ENCODE peak calls at places on chromosomes 7 and 10, in seven cellular contexts. One of them, this sample, is unnamed.

GRCh38 chr7:106657085-106657991 is 3.6 kb downstream of the CCDC71L start:
- DNase-seq in dorsolateral prefrontal cortex: no peak
- DNase-seq in suprapubic skin: no peak
- DNase-seq in kidney: no peak
- DNase-seq in WTC11: no peak
- DNase-seq in Peyer's patch: no peak
- DNase-seq in BE2C: no peak
- DNase-seq in this sample: no peak

GRCh38 chr10:94456942-94457341 is 54.6 kb downstream of the TBC1D12 start:
- DNase-seq in dorsolateral prefrontal cortex: no peak
- DNase-seq in suprapubic skin: no peak
- DNase-seq in kidney: no peak
- DNase-seq in WTC11: no peak
- DNase-seq in Peyer's patch: no peak
- DNase-seq in BE2C: no peak
- DNase-seq in this sample: no peak

GRCh38 chr10:12934777-12935176 is 66.7 kb downstream of the CCDC3 start:
- DNase-seq in dorsolateral prefrontal cortex: no peak
- DNase-seq in suprapubic skin: no peak
- DNase-seq in kidney: no peak
- DNase-seq in WTC11: no peak
- DNase-seq in Peyer's patch: no peak
- DNase-seq in BE2C: no peak
- DNase-seq in this sample: no peak

GRCh38 chr10:28991738-28992270 is 297.1 kb upstream of the LYZL1 start:
- DNase-seq in dorsolateral prefrontal cortex: no peak
- DNase-seq in suprapubic skin: no peak
- DNase-seq in kidney: no peak
- DNase-seq in WTC11: peak; percentile 79
- DNase-seq in Peyer's patch: peak; percentile 61
- DNase-seq in BE2C: peak; percentile 67
- DNase-seq in this sample: no peak

GRCh38 chr7:140417456-140418155 is 13.7 kb downstream of the RAB19 start:
- DNase-seq in dorsolateral prefrontal cortex: no peak
- DNase-seq in suprapubic skin: no peak
- DNase-seq in kidney: no peak
- DNase-seq in WTC11: no peak
- DNase-seq in Peyer's patch: no peak
- DNase-seq in BE2C: no peak
- DNase-seq in this sample: no peak

GRCh38 chr7:138822867-138823535 is 25.0 kb upstream of the ATP6V0A4 start:
- DNase-seq in dorsolateral prefrontal cortex: no peak
- DNase-seq in suprapubic skin: no peak
- DNase-seq in kidney: no peak
- DNase-seq in WTC11: no peak
- DNase-seq in Peyer's patch: no peak
- DNase-seq in BE2C: no peak
- DNase-seq in this sample: no peak

GRCh38 chr10:84352251-84352842 is 24.0 kb downstream of the CCSER2 start:
- DNase-seq in dorsolateral prefrontal cortex: peak; percentile 54
- DNase-seq in suprapubic skin: no peak
- DNase-seq in kidney: no peak
- DNase-seq in WTC11: peak; percentile 82
- DNase-seq in Peyer's patch: peak; percentile 83
- DNase-seq in BE2C: peak; percentile 59
- DNase-seq in this sample: no peak

GRCh38 chr7:66837007-66837406 is 84.0 kb upstream of the TMEM248 start:
- DNase-seq in dorsolateral prefrontal cortex: no peak
- DNase-seq in suprapubic skin: no peak
- DNase-seq in kidney: no peak
- DNase-seq in WTC11: peak; percentile 82
- DNase-seq in Peyer's patch: peak; percentile 64
- DNase-seq in BE2C: peak; percentile 38
- DNase-seq in this sample: no peak

GRCh38 chr7:28984631-28985030 is 26.5 kb upstream of the TRIL start:
- DNase-seq in dorsolateral prefrontal cortex: peak; percentile 61
- DNase-seq in suprapubic skin: no peak
- DNase-seq in kidney: no peak
- DNase-seq in WTC11: no peak
- DNase-seq in Peyer's patch: peak; percentile 51
- DNase-seq in BE2C: peak; percentile 24
- DNase-seq in this sample: no peak

GRCh38 chr7:106568680-106569499 is 92.1 kb downstream of the CCDC71L start:
- DNase-seq in dorsolateral prefrontal cortex: no peak
- DNase-seq in suprapubic skin: peak; percentile 67
- DNase-seq in kidney: no peak
- DNase-seq in WTC11: peak; percentile 24
- DNase-seq in Peyer's patch: no peak
- DNase-seq in BE2C: peak; percentile 87
- DNase-seq in this sample: no peak

GRCh38 chr7:155643804-155644177 is 670 bp upstream of the RBM33 start:
- DNase-seq in dorsolateral prefrontal cortex: peak; percentile 48
- DNase-seq in suprapubic skin: peak; percentile 64
- DNase-seq in kidney: no peak
- DNase-seq in WTC11: no peak
- DNase-seq in Peyer's patch: no peak
- DNase-seq in BE2C: no peak
- DNase-seq in this sample: no peak

GRCh38 chr7:139811106-139811505 is 18.0 kb upstream of the TBXAS1 start:
- DNase-seq in dorsolateral prefrontal cortex: no peak
- DNase-seq in suprapubic skin: no peak
- DNase-seq in kidney: no peak
- DNase-seq in WTC11: no peak
- DNase-seq in Peyer's patch: no peak
- DNase-seq in BE2C: no peak
- DNase-seq in this sample: no peak

GRCh38 chr7:129951076-129952011 is 1.4 kb downstream of the UBE2H start:
- DNase-seq in dorsolateral prefrontal cortex: no peak
- DNase-seq in suprapubic skin: peak; percentile 60
- DNase-seq in kidney: peak; percentile 45
- DNase-seq in WTC11: no peak
- DNase-seq in Peyer's patch: peak; percentile 57
- DNase-seq in BE2C: peak; percentile 18
- DNase-seq in this sample: no peak

GRCh38 chr7:112470194-112470593 is 10.6 kb upstream of the LSMEM1 start:
- DNase-seq in dorsolateral prefrontal cortex: no peak
- DNase-seq in suprapubic skin: no peak
- DNase-seq in kidney: no peak
- DNase-seq in WTC11: no peak
- DNase-seq in Peyer's patch: no peak
- DNase-seq in BE2C: no peak
- DNase-seq in this sample: no peak

GRCh38 chr10:95841711-95842498 is 65.9 kb upstream of the CC2D2B start:
- DNase-seq in dorsolateral prefrontal cortex: no peak
- DNase-seq in suprapubic skin: no peak
- DNase-seq in kidney: no peak
- DNase-seq in WTC11: peak; percentile 23
- DNase-seq in Peyer's patch: peak; percentile 71
- DNase-seq in BE2C: peak; percentile 30
- DNase-seq in this sample: no peak

GRCh38 chr7:155002411-155003214 is at the start of gene PAXIP1:
- DNase-seq in dorsolateral prefrontal cortex: peak; percentile 60
- DNase-seq in suprapubic skin: peak; percentile 65
- DNase-seq in kidney: peak; percentile 83
- DNase-seq in WTC11: peak; percentile 54
- DNase-seq in Peyer's patch: peak; percentile 64
- DNase-seq in BE2C: peak; percentile 72
- DNase-seq in this sample: peak; percentile 45

GRCh38 chr7:33410266-33410665 is 280.9 kb downstream of the BBS9 start:
- DNase-seq in dorsolateral prefrontal cortex: no peak
- DNase-seq in suprapubic skin: no peak
- DNase-seq in kidney: no peak
- DNase-seq in WTC11: no peak
- DNase-seq in Peyer's patch: no peak
- DNase-seq in BE2C: no peak
- DNase-seq in this sample: no peak

GRCh38 chr7:17946591-17946990 is 6.3 kb upstream of the SNX13 start:
- DNase-seq in dorsolateral prefrontal cortex: no peak
- DNase-seq in suprapubic skin: no peak
- DNase-seq in kidney: no peak
- DNase-seq in WTC11: no peak
- DNase-seq in Peyer's patch: no peak
- DNase-seq in BE2C: no peak
- DNase-seq in this sample: no peak

GRCh38 chr7:55498770-55499169 is 73.5 kb downstream of the VOPP1 start:
- DNase-seq in dorsolateral prefrontal cortex: peak; percentile 14
- DNase-seq in suprapubic skin: no peak
- DNase-seq in kidney: no peak
- DNase-seq in WTC11: no peak
- DNase-seq in Peyer's patch: no peak
- DNase-seq in BE2C: no peak
- DNase-seq in this sample: no peak

GRCh38 chr7:121755818-121756501 is 117.0 kb upstream of the PTPRZ1 start:
- DNase-seq in dorsolateral prefrontal cortex: no peak
- DNase-seq in suprapubic skin: no peak
- DNase-seq in kidney: no peak
- DNase-seq in WTC11: no peak
- DNase-seq in Peyer's patch: no peak
- DNase-seq in BE2C: no peak
- DNase-seq in this sample: no peak

GRCh38 chr7:82699773-82700186 is 256.2 kb upstream of the CACNA2D1 start:
- DNase-seq in dorsolateral prefrontal cortex: no peak
- DNase-seq in suprapubic skin: no peak
- DNase-seq in kidney: no peak
- DNase-seq in WTC11: no peak
- DNase-seq in Peyer's patch: peak; percentile 58
- DNase-seq in BE2C: no peak
- DNase-seq in this sample: no peak

GRCh38 chr7:93119191-93119905 is 1.6 kb upstream of the SAMD9 start:
- DNase-seq in dorsolateral prefrontal cortex: no peak
- DNase-seq in suprapubic skin: no peak
- DNase-seq in kidney: no peak
- DNase-seq in WTC11: no peak
- DNase-seq in Peyer's patch: no peak
- DNase-seq in BE2C: no peak
- DNase-seq in this sample: no peak

GRCh38 chr7:50826371-50827172 is 43.9 kb upstream of the GRB10 start:
- DNase-seq in dorsolateral prefrontal cortex: no peak
- DNase-seq in suprapubic skin: no peak
- DNase-seq in kidney: no peak
- DNase-seq in WTC11: no peak
- DNase-seq in Peyer's patch: no peak
- DNase-seq in BE2C: no peak
- DNase-seq in this sample: no peak

GRCh38 chr7:1814089-1814811 is 144.2 kb downstream of the ELFN1 start:
- DNase-seq in dorsolateral prefrontal cortex: no peak
- DNase-seq in suprapubic skin: peak; percentile 52
- DNase-seq in kidney: peak; percentile 62
- DNase-seq in WTC11: no peak
- DNase-seq in Peyer's patch: no peak
- DNase-seq in BE2C: no peak
- DNase-seq in this sample: no peak

GRCh38 chr10:83166344-83166743 is 973.0 kb upstream of the GHITM start:
- DNase-seq in dorsolateral prefrontal cortex: no peak
- DNase-seq in suprapubic skin: no peak
- DNase-seq in kidney: no peak
- DNase-seq in WTC11: peak; percentile 64
- DNase-seq in Peyer's patch: no peak
- DNase-seq in BE2C: peak; percentile 54
- DNase-seq in this sample: no peak

GRCh38 chr10:101780187-101780817 is 2.9 kb downstream of the NPM3 start:
- DNase-seq in dorsolateral prefrontal cortex: no peak
- DNase-seq in suprapubic skin: peak; percentile 58
- DNase-seq in kidney: peak; percentile 72
- DNase-seq in WTC11: no peak
- DNase-seq in Peyer's patch: peak; percentile 44
- DNase-seq in BE2C: no peak
- DNase-seq in this sample: no peak
- TF ChIP-seq CTCF in dorsolateral prefrontal cortex: no peak
- TF ChIP-seq CTCF in suprapubic skin: no peak
- TF ChIP-seq CTCF in kidney: no peak
- TF ChIP-seq CTCF in WTC11: no peak
- TF ChIP-seq CTCF in Peyer's patch: no peak
- TF ChIP-seq CTCF in BE2C: no peak
- TF ChIP-seq CTCF in this sample: no peak

GRCh38 chr10:112404612-112405011 is 30.7 kb downstream of the ACSL5 start:
- DNase-seq in dorsolateral prefrontal cortex: no peak
- DNase-seq in suprapubic skin: no peak
- DNase-seq in kidney: no peak
- DNase-seq in WTC11: no peak
- DNase-seq in Peyer's patch: no peak
- DNase-seq in BE2C: no peak
- DNase-seq in this sample: no peak
- TF ChIP-seq CTCF in dorsolateral prefrontal cortex: no peak
- TF ChIP-seq CTCF in suprapubic skin: no peak
- TF ChIP-seq CTCF in kidney: no peak
- TF ChIP-seq CTCF in WTC11: no peak
- TF ChIP-seq CTCF in Peyer's patch: no peak
- TF ChIP-seq CTCF in BE2C: no peak
- TF ChIP-seq CTCF in this sample: no peak

GRCh38 chr10:100291356-100291755 is 4.9 kb upstream of the BLOC1S2 start:
- DNase-seq in dorsolateral prefrontal cortex: no peak
- DNase-seq in suprapubic skin: no peak
- DNase-seq in kidney: no peak
- DNase-seq in WTC11: no peak
- DNase-seq in Peyer's patch: no peak
- DNase-seq in BE2C: no peak
- DNase-seq in this sample: no peak

GRCh38 chr10:100293067-100293466 is 6.6 kb upstream of the BLOC1S2 start:
- DNase-seq in dorsolateral prefrontal cortex: no peak
- DNase-seq in suprapubic skin: no peak
- DNase-seq in kidney: no peak
- DNase-seq in WTC11: no peak
- DNase-seq in Peyer's patch: no peak
- DNase-seq in BE2C: no peak
- DNase-seq in this sample: no peak

DNA sequence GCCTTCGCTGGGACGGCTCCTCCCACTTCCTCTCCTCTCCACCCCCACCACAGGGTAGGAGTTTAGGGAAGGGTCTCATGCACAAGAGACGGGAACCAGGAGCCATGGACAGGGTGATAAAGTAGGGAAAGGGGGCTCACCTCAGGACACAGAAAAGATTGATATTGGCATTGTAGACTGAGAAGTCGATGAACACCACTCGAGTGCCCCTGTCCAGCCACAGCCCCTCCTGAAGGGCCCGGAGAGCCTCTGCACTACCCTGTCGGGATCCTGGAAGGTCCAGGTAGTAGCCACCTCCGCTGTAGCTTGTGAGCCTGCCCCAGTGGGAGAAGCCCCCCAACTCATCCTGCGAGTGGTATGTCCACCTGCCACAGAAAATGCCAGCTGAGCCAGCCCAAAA is 10.8 kb upstream of the BLOC1S2 start:
- DNase-seq in dorsolateral prefrontal cortex: no peak
- DNase-seq in suprapubic skin: no peak
- DNase-seq in kidney: no peak
- DNase-seq in WTC11: no peak
- DNase-seq in Peyer's patch: no peak
- DNase-seq in BE2C: no peak
- DNase-seq in this sample: no peak
- TF ChIP-seq CTCF in dorsolateral prefrontal cortex: no peak
- TF ChIP-seq CTCF in suprapubic skin: no peak
- TF ChIP-seq CTCF in kidney: no peak
- TF ChIP-seq CTCF in WTC11: no peak
- TF ChIP-seq CTCF in Peyer's patch: no peak
- TF ChIP-seq CTCF in BE2C: no peak
- TF ChIP-seq CTCF in this sample: no peak

DNA sequence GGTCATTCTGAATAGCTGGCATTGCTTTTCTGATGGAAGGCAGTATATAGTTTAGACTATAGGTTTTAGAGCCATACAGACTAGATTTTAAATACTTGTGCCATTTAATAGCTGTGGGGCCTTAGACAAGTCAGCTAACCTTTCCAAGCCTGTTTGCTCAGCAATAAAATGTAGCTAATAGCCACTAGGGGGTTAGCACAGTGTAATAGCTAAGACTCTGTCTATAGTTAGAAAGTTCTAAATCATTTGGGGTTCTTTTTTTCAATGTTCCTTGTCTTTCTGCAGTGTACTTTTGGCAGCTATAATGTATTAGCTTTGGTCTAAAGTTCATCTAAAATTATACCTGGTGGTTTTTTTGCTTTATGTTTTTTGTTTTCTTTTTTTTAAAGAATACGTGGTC is 7.5 kb upstream of the KIFBP start:
- DNase-seq in dorsolateral prefrontal cortex: no peak
- DNase-seq in suprapubic skin: no peak
- DNase-seq in kidney: no peak
- DNase-seq in WTC11: no peak
- DNase-seq in Peyer's patch: no peak
- DNase-seq in BE2C: no peak
- DNase-seq in this sample: no peak
- TF ChIP-seq CTCF in dorsolateral prefrontal cortex: no peak
- TF ChIP-seq CTCF in suprapubic skin: peak; percentile 8
- TF ChIP-seq CTCF in kidney: no peak
- TF ChIP-seq CTCF in WTC11: no peak
- TF ChIP-seq CTCF in Peyer's patch: peak; percentile 25
- TF ChIP-seq CTCF in BE2C: peak; percentile 42
- TF ChIP-seq CTCF in this sample: no peak